ENCODE peak calls at places on chromosomes 7 and 10, in six cellular contexts. One of them, this sample, is unnamed.

GRCh38 chr7:101614098-101614938 is 14.8 kb downstream of the MYL10 start:
- DNase-seq in astrocyte of the spinal cord: no peak
- DNase-seq in foreskin fibroblast: no peak
- DNase-seq in cardiac fibroblast: no peak
- DNase-seq in SK-N-SH: no peak
- DNase-seq in small intestine: no peak
- DNase-seq in this sample: no peak

GRCh38 chr10:17219024-17219423 is 9.0 kb upstream of the VIM start:
- DNase-seq in SK-N-SH: no peak
- DNase-seq in astrocyte of the spinal cord: peak
- DNase-seq in cardiac fibroblast: peak
- DNase-seq in small intestine: no peak
- DNase-seq in foreskin fibroblast: peak
- DNase-seq in this sample: no peak

GRCh38 chr10:128087146-128087883 is 38.9 kb downstream of the MKI67 start:
- DNase-seq in SK-N-SH: no peak
- DNase-seq in cardiac fibroblast: no peak
- DNase-seq in small intestine: no peak
- DNase-seq in foreskin fibroblast: no peak
- DNase-seq in astrocyte of the spinal cord: no peak
- DNase-seq in this sample: no peak

GRCh38 chr7:115127399-115128021 is 205.6 kb downstream of the MDFIC start:
- DNase-seq in SK-N-SH: no peak
- DNase-seq in foreskin fibroblast: no peak
- DNase-seq in small intestine: no peak
- DNase-seq in astrocyte of the spinal cord: no peak
- DNase-seq in cardiac fibroblast: peak
- DNase-seq in this sample: no peak

GRCh38 chr10:5199398-5199797 is 2.8 kb downstream of the AKR1C4 start:
- DNase-seq in SK-N-SH: no peak
- DNase-seq in small intestine: no peak
- DNase-seq in astrocyte of the spinal cord: no peak
- DNase-seq in cardiac fibroblast: no peak
- DNase-seq in foreskin fibroblast: no peak
- DNase-seq in this sample: no peak

GRCh38 chr7:129187681-129188371 is 607 bp upstream of the SMO start:
- DNase-seq in small intestine: no peak
- DNase-seq in cardiac fibroblast: no peak
- DNase-seq in SK-N-SH: no peak
- DNase-seq in foreskin fibroblast: no peak
- DNase-seq in astrocyte of the spinal cord: no peak
- DNase-seq in this sample: no peak

GRCh38 chr10:14584643-14585042 is 190.1 kb downstream of the FAM107B start:
- DNase-seq in astrocyte of the spinal cord: no peak
- DNase-seq in small intestine: no peak
- DNase-seq in foreskin fibroblast: no peak
- DNase-seq in cardiac fibroblast: no peak
- DNase-seq in SK-N-SH: no peak
- DNase-seq in this sample: no peak

GRCh38 chr7:20560325-20561180 is 54.9 kb upstream of the ABCB5 start:
- DNase-seq in astrocyte of the spinal cord: no peak
- DNase-seq in foreskin fibroblast: no peak
- DNase-seq in cardiac fibroblast: no peak
- DNase-seq in small intestine: no peak
- DNase-seq in SK-N-SH: no peak
- DNase-seq in this sample: no peak

GRCh38 chr10:90138844-90139243 is 437.5 kb downstream of the KIF20B start:
- DNase-seq in SK-N-SH: no peak
- DNase-seq in cardiac fibroblast: no peak
- DNase-seq in small intestine: no peak
- DNase-seq in astrocyte of the spinal cord: no peak
- DNase-seq in foreskin fibroblast: peak
- DNase-seq in this sample: no peak

GRCh38 chr10:100109670-100110069 is 28.0 kb upstream of the CPN1 start:
- DNase-seq in foreskin fibroblast: no peak
- DNase-seq in small intestine: no peak
- DNase-seq in astrocyte of the spinal cord: no peak
- DNase-seq in SK-N-SH: no peak
- DNase-seq in cardiac fibroblast: no peak
- DNase-seq in this sample: no peak

GRCh38 chr10:117476716-117477115 is 65.8 kb upstream of the EMX2 start:
- DNase-seq in foreskin fibroblast: no peak
- DNase-seq in cardiac fibroblast: no peak
- DNase-seq in SK-N-SH: no peak
- DNase-seq in small intestine: no peak
- DNase-seq in astrocyte of the spinal cord: no peak
- DNase-seq in this sample: no peak

GRCh38 chr10:94402204-94403033 is at the start of gene TBC1D12:
- DNase-seq in SK-N-SH: peak
- DNase-seq in astrocyte of the spinal cord: peak
- DNase-seq in foreskin fibroblast: peak
- DNase-seq in cardiac fibroblast: peak
- DNase-seq in small intestine: peak
- DNase-seq in this sample: peak

GRCh38 chr10:32971536-32972091 is 13.6 kb upstream of the ITGB1 start:
- DNase-seq in small intestine: peak
- DNase-seq in astrocyte of the spinal cord: no peak
- DNase-seq in SK-N-SH: no peak
- DNase-seq in cardiac fibroblast: no peak
- DNase-seq in foreskin fibroblast: no peak
- DNase-seq in this sample: no peak

GRCh38 chr7:20440472-20441105 is 109.9 kb downstream of the ITGB8 start:
- DNase-seq in small intestine: peak
- DNase-seq in cardiac fibroblast: peak
- DNase-seq in SK-N-SH: no peak
- DNase-seq in astrocyte of the spinal cord: peak
- DNase-seq in foreskin fibroblast: peak
- DNase-seq in this sample: peak

GRCh38 chr7:105205592-105206211 is 183.0 kb downstream of the SRPK2 start:
- DNase-seq in small intestine: no peak
- DNase-seq in SK-N-SH: no peak
- DNase-seq in cardiac fibroblast: no peak
- DNase-seq in foreskin fibroblast: no peak
- DNase-seq in astrocyte of the spinal cord: no peak
- DNase-seq in this sample: no peak

GRCh38 chr10:62047960-62048383 is 146.5 kb downstream of the ARID5B start:
- DNase-seq in small intestine: peak
- DNase-seq in cardiac fibroblast: peak
- DNase-seq in foreskin fibroblast: no peak
- DNase-seq in astrocyte of the spinal cord: peak
- DNase-seq in SK-N-SH: no peak
- DNase-seq in this sample: no peak

GRCh38 chr7:99438573-99439480 is at the start of the genes CPSF4 and PTCD1:
- DNase-seq in small intestine: peak
- DNase-seq in astrocyte of the spinal cord: peak
- DNase-seq in cardiac fibroblast: peak
- DNase-seq in foreskin fibroblast: peak
- DNase-seq in SK-N-SH: peak
- DNase-seq in this sample: peak

GRCh38 chr7:99437946-99438572 is 539 bp downstream of the PTCD1 start:
- DNase-seq in small intestine: no peak
- DNase-seq in foreskin fibroblast: no peak
- DNase-seq in cardiac fibroblast: no peak
- DNase-seq in SK-N-SH: no peak
- DNase-seq in astrocyte of the spinal cord: no peak
- DNase-seq in this sample: no peak

GRCh38 chr7:99446096-99446495 is 7.4 kb downstream of the CPSF4 start:
- DNase-seq in foreskin fibroblast: peak
- DNase-seq in cardiac fibroblast: no peak
- DNase-seq in SK-N-SH: no peak
- DNase-seq in astrocyte of the spinal cord: no peak
- DNase-seq in small intestine: no peak
- DNase-seq in this sample: no peak

GRCh38 chr7:99440195-99440594 is 1.5 kb downstream of the CPSF4 start:
- DNase-seq in foreskin fibroblast: peak
- DNase-seq in small intestine: no peak
- DNase-seq in cardiac fibroblast: peak
- DNase-seq in SK-N-SH: no peak
- DNase-seq in astrocyte of the spinal cord: peak
- DNase-seq in this sample: no peak
- H3K4me3 ChIP-seq in foreskin fibroblast: peak
- H3K4me3 ChIP-seq in small intestine: peak
- H3K4me3 ChIP-seq in cardiac fibroblast: peak
- H3K4me3 ChIP-seq in SK-N-SH: peak
- H3K4me3 ChIP-seq in astrocyte of the spinal cord: peak
- H3K4me3 ChIP-seq in this sample: peak

DNA sequence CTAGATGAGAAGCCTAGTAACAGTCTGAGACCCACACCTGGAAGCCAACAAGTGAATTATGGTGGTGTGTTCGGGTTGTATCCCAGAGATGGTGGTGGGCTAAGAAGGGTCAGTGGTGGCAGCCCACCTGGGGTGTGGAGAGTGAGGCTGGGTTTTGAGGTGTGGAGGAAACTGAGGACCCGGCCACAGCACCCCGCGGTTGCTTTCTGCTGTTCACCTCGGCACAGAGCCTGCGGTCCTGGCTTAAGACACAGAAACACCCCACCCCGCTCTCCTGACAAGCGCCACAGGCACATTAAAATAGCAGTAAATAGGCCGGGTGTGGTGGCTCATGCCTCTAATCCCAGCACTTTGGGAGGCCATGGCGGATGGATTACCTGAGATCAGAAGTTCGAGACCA is 395.1 kb downstream of the GLRX3 start:
- DNase-seq in small intestine: no peak
- DNase-seq in cardiac fibroblast: no peak
- DNase-seq in foreskin fibroblast: no peak
- DNase-seq in SK-N-SH: no peak
- DNase-seq in astrocyte of the spinal cord: no peak
- DNase-seq in this sample: no peak
- H3K4me3 ChIP-seq in small intestine: no peak
- H3K4me3 ChIP-seq in cardiac fibroblast: no peak
- H3K4me3 ChIP-seq in foreskin fibroblast: no peak
- H3K4me3 ChIP-seq in SK-N-SH: no peak
- H3K4me3 ChIP-seq in astrocyte of the spinal cord: no peak
- H3K4me3 ChIP-seq in this sample: no peak

GRCh38 chr7:44750424-44750823 is 1.8 kb downstream of the ZMIZ2 start:
- DNase-seq in cardiac fibroblast: no peak
- DNase-seq in foreskin fibroblast: no peak
- DNase-seq in astrocyte of the spinal cord: no peak
- DNase-seq in small intestine: no peak
- DNase-seq in SK-N-SH: no peak
- DNase-seq in this sample: no peak
- H3K4me3 ChIP-seq in cardiac fibroblast: peak
- H3K4me3 ChIP-seq in foreskin fibroblast: no peak
- H3K4me3 ChIP-seq in astrocyte of the spinal cord: no peak
- H3K4me3 ChIP-seq in small intestine: no peak
- H3K4me3 ChIP-seq in SK-N-SH: peak
- H3K4me3 ChIP-seq in this sample: peak

DNA sequence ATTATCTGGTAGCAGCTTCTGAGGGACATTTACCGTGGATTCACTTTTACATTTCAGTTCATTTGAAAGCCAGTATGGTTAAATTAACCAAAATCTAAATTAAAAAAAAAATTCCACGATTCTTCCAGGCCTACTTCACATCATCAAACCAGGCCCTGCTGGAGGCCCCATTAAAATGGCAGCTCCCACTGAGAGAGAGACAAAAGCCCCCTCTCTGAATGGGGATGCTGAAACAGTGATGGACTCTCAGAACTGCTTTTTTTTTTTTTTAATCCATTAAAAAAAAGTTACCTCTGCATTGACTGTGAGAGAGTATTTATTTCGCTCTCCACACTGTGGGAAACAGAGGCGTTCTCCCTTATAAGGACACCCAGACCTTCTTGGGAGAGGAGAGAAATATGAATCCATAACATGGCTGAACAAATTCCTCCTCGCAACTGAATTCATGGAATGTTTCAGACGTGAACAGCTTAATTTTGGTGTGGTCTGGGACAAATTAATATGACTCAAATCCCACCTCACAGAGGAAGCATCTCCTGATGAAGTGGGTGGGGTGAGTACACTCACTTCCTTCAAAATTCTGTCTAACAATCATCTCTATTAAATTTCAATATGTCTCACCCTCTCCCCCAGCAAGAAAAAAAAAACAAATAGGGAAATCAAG is 73.5 kb downstream of the SAMD9 start:
- DNase-seq in SK-N-SH: no peak
- DNase-seq in cardiac fibroblast: peak
- DNase-seq in small intestine: no peak
- DNase-seq in foreskin fibroblast: peak
- DNase-seq in astrocyte of the spinal cord: peak
- DNase-seq in this sample: no peak
- H3K4me3 ChIP-seq in SK-N-SH: no peak
- H3K4me3 ChIP-seq in cardiac fibroblast: no peak
- H3K4me3 ChIP-seq in small intestine: no peak
- H3K4me3 ChIP-seq in foreskin fibroblast: no peak
- H3K4me3 ChIP-seq in astrocyte of the spinal cord: no peak
- H3K4me3 ChIP-seq in this sample: no peak

GRCh38 chr7:726854-727103 is 280 bp downstream of the DNAAF5 start:
- DNase-seq in SK-N-SH: no peak
- DNase-seq in foreskin fibroblast: no peak
- DNase-seq in astrocyte of the spinal cord: no peak
- DNase-seq in small intestine: no peak
- DNase-seq in cardiac fibroblast: no peak
- DNase-seq in this sample: no peak
- H3K4me3 ChIP-seq in SK-N-SH: peak
- H3K4me3 ChIP-seq in foreskin fibroblast: peak
- H3K4me3 ChIP-seq in astrocyte of the spinal cord: peak
- H3K4me3 ChIP-seq in small intestine: peak
- H3K4me3 ChIP-seq in cardiac fibroblast: peak
- H3K4me3 ChIP-seq in this sample: peak

GRCh38 chr7:90891529-90891928 is 295.4 kb downstream of the CDK14 start:
- DNase-seq in SK-N-SH: no peak
- DNase-seq in foreskin fibroblast: peak
- DNase-seq in small intestine: no peak
- DNase-seq in astrocyte of the spinal cord: no peak
- DNase-seq in cardiac fibroblast: no peak
- DNase-seq in this sample: no peak

GRCh38 chr7:90894122-90894521 is 298.0 kb downstream of the CDK14 start:
- DNase-seq in SK-N-SH: no peak
- DNase-seq in small intestine: no peak
- DNase-seq in foreskin fibroblast: no peak
- DNase-seq in astrocyte of the spinal cord: no peak
- DNase-seq in cardiac fibroblast: no peak
- DNase-seq in this sample: no peak

GRCh38 chr7:90889210-90889609 is 293.1 kb downstream of the CDK14 start:
- DNase-seq in SK-N-SH: no peak
- DNase-seq in cardiac fibroblast: no peak
- DNase-seq in small intestine: no peak
- DNase-seq in astrocyte of the spinal cord: no peak
- DNase-seq in foreskin fibroblast: no peak
- DNase-seq in this sample: no peak

GRCh38 chr7:90892213-90892612 is 296.1 kb downstream of the CDK14 start:
- DNase-seq in foreskin fibroblast: peak
- DNase-seq in astrocyte of the spinal cord: no peak
- DNase-seq in SK-N-SH: no peak
- DNase-seq in cardiac fibroblast: peak
- DNase-seq in small intestine: no peak
- DNase-seq in this sample: no peak

GRCh38 chr7:90889644-90890043 is 293.5 kb downstream of the CDK14 start:
- DNase-seq in small intestine: no peak
- DNase-seq in cardiac fibroblast: no peak
- DNase-seq in astrocyte of the spinal cord: no peak
- DNase-seq in foreskin fibroblast: no peak
- DNase-seq in SK-N-SH: no peak
- DNase-seq in this sample: no peak
- H3K4me3 ChIP-seq in small intestine: no peak
- H3K4me3 ChIP-seq in cardiac fibroblast: no peak
- H3K4me3 ChIP-seq in astrocyte of the spinal cord: no peak
- H3K4me3 ChIP-seq in foreskin fibroblast: no peak
- H3K4me3 ChIP-seq in SK-N-SH: no peak
- H3K4me3 ChIP-seq in this sample: no peak

This sample was measured in AG04450.